ENCODE peak calls at places on chromosome 21, in five cellular contexts. Q is activated naive CD4-positive, alpha-beta T cell treated with Interleukin-2 at 50 U/mL for 16 hours; J is islet precursor cell; A is EH; Z is T-helper 9 cell. V is an unnamed sample.

GRCh38 chr21:35037384-35038105 is 11.6 kb downstream of the RUNX1 start:
- DNase-seq in Q (no peak), J (peak), A (no peak), Z (no peak), V (no peak)

GRCh38 chr21:26844258-26845065 is 747 bp downstream of the ADAMTS1 start:
- DNase-seq in Q (no peak), J (peak), A (peak), Z (no peak), V (no peak)

GRCh38 chr21:36169465-36170128 is 13.0 kb downstream of the DOP1B start:
- DNase-seq in Q (no peak), J (no peak), A (no peak), Z (no peak), V (no peak)

GRCh38 chr21:14830307-14830706 is 234.5 kb downstream of the NRIP1 start:
- DNase-seq in Q (no peak), J (no peak), A (no peak), Z (no peak), V (no peak)

GRCh38 chr21:26433386-26433785 is 139.7 kb downstream of the CYYR1 start:
- DNase-seq in Q (no peak), J (no peak), A (peak), Z (no peak), V (peak)

GRCh38 chr21:45580576-45581321 is 38.5 kb upstream of the SLC19A1 start:
- DNase-seq in Q (no peak), J (peak), A (no peak), Z (no peak), V (no peak)

GRCh38 chr21:37176716-37177115 is 90.4 kb downstream of the VPS26C start:
- DNase-seq in Q (no peak), J (peak), A (no peak), Z (no peak), V (peak)

GRCh38 chr21:18522181-18522771 is 118.7 kb upstream of the TMPRSS15 start:
- DNase-seq in Q (no peak), J (no peak), A (no peak), Z (no peak), V (no peak)

GRCh38 chr21:41500931-41501381 is 7.0 kb downstream of the TMPRSS2 start:
- DNase-seq in Q (no peak), J (no peak), A (no peak), Z (no peak), V (no peak)

GRCh38 chr21:37849703-37850102 is 66.6 kb downstream of the KCNJ6 start:
- DNase-seq in Q (no peak), J (no peak), A (peak), Z (no peak), V (peak)

GRCh38 chr21:30984897-30985296 is 53.4 kb downstream of the KRTAP19-8 start:
- DNase-seq in Q (no peak), J (no peak), A (no peak), Z (no peak), V (no peak)

GRCh38 chr21:43299441-43300277 is 127.3 kb downstream of the SIK1 start:
- DNase-seq in Q (no peak), J (no peak), A (no peak), Z (no peak), V (no peak)

GRCh38 chr21:36945496-36946138 is 20.9 kb downstream of the HLCS start:
- DNase-seq in Q (no peak), J (no peak), A (peak), Z (no peak), V (no peak)

GRCh38 chr21:37233551-37234146 is 33.5 kb downstream of the VPS26C start:
- DNase-seq in Q (no peak), J (no peak), A (no peak), Z (no peak), V (no peak)

GRCh38 chr21:33058468-33059318 is 11.2 kb upstream of the OLIG1 start:
- DNase-seq in Q (no peak), J (no peak), A (no peak), Z (no peak), V (no peak)

GRCh38 chr21:29812947-29813346 is 126.8 kb downstream of the GRIK1 start:
- DNase-seq in Q (no peak), J (no peak), A (no peak), Z (no peak), V (no peak)

V was measured in M059J.